ENCODE peak calls at places on chromosome 21, in nine cellular contexts. S is AG10803, D is bronchial epithelial cell, K is K562, N is transverse colon, T is AG09309, M is suprapubic skin, J is fibroblast of mammary gland, V is Peyer's patch. E is an unnamed sample.

GRCh38 chr21:29656504-29657227 is 283.1 kb downstream of the GRIK1 start:
- DNase-seq in T (peak; percentile 8), J (peak; percentile 85), N (no peak), D (peak; percentile 81), V (no peak), K (peak; percentile 95), S (peak; percentile 63), M (no peak), E (peak; percentile 67)

GRCh38 chr21:21232320-21232719 is 234.1 kb downstream of the NCAM2 start:
- DNase-seq in T (no peak), N (peak; percentile 7), M (no peak), V (no peak), K (peak; percentile 30), D (peak; percentile 9), J (peak; percentile 69), S (peak; percentile 60), E (peak; percentile 1)

GRCh38 chr21:9730866-9731265 is 790.5 kb upstream of the TPTE start:
- DNase-seq in K (no peak), V (no peak), S (no peak), N (no peak), T (no peak), M (no peak), J (no peak), D (no peak), E (no peak)

GRCh38 chr21:14620152-14620551 is 74.0 kb upstream of the SAMSN1 start:
- DNase-seq in D (no peak), N (no peak), T (no peak), S (no peak), M (no peak), K (no peak), J (no peak), V (no peak), E (no peak)

GRCh38 chr21:29301703-29302102 is 3.0 kb downstream of the BACH1 start:
- DNase-seq in S (no peak), N (no peak), V (no peak), K (no peak), M (no peak), D (no peak), T (no peak), J (peak; percentile 9), E (no peak)

GRCh38 chr21:14414932-14415508 is 32.1 kb upstream of the HSPA13 start:
- DNase-seq in K (no peak), T (no peak), M (no peak), N (no peak), S (no peak), J (no peak), V (no peak), D (no peak), E (no peak)

GRCh38 chr21:45539796-45540600 is 2.2 kb downstream of the SLC19A1 start:
- DNase-seq in N (no peak), D (no peak), J (no peak), S (no peak), T (no peak), K (no peak), M (peak; percentile 48), V (peak; percentile 43), E (no peak)

GRCh38 chr21:30634906-30635305 is at the start of gene KRTAP20-2:
- DNase-seq in J (no peak), N (no peak), T (no peak), V (no peak), M (no peak), K (no peak), S (no peak), D (no peak), E (no peak)

GRCh38 chr21:26982767-26983166 is 15.9 kb upstream of the ADAMTS5 start:
- DNase-seq in N (no peak), M (no peak), S (peak; percentile 31), J (peak; percentile 82), K (no peak), T (no peak), V (no peak), D (peak; percentile 90), E (peak; percentile 88)

GRCh38 chr21:31354604-31355443 is 10.8 kb upstream of the TIAM1 start:
- DNase-seq in D (peak; percentile 98), S (peak; percentile 49), M (no peak), K (peak; percentile 17), T (peak; percentile 41), N (peak; percentile 13), J (peak; percentile 96), V (no peak), E (peak; percentile 99)

GRCh38 chr21:45450741-45451740 is 46.1 kb downstream of the COL18A1 start:
- DNase-seq in N (no peak), V (no peak), K (no peak), M (no peak), J (peak; percentile 37), S (no peak), D (no peak), T (no peak), E (no peak)

GRCh38 chr21:38527737-38528136 is 29.5 kb upstream of the ERG start:
- DNase-seq in D (no peak), V (peak; percentile 77), M (no peak), K (no peak), S (no peak), J (no peak), T (no peak), N (peak; percentile 81), E (no peak)

GRCh38 chr21:46667191-46667734 is 31.8 kb downstream of the PRMT2 start:
- DNase-seq in J (peak; percentile 17), S (peak; percentile 9), K (no peak), N (no peak), M (no peak), D (peak; percentile 45), T (no peak), V (no peak), E (peak; percentile 65)
- H3K4me3 ChIP-seq in J (peak overlapping the region; percentile 54), S (peak overlapping the region; percentile 62), K (no peak overlapping the region), N (peak overlapping the region; percentile 19), M (peak overlapping the region; percentile 45), D (peak overlapping the region; percentile 56), T (peak overlapping the region; percentile 67), V (peak overlapping the region; percentile 51), E (peak overlapping the region; percentile 60)

DNA sequence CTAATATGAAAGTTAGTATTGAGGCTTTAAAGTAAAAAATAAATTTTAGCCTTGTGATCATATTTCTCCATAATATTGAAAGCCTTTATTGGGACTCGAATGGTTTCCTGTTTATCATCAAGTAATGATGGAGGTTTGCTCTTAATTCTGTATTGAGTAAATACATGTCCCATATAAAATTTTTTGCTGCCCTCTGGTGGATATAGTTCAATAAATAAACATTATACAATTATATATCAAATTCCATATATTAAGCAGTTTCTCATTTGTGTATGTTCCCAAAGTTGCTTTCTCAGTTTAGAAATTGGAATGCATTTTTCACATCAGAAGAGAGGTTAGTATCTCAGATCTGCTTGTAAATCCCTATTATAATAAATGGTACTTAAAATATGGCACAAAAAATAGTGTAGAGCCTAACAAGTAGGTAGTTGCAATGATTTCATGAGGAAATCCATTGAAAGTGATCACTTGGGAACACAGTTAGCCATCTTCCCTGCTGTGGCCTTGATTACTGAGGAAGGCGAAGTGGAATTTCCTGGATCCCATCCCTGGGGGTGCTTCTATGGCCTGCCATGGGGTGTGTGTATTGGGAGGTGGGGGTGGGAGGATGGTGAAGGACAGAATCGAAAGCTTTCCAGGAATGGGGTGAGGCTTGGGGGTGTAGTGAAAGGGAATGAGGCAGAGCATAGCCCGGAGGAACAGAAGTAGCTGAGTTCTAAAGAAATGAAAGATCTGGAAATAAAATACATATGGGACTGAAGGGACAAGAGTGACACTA is 84.1 kb upstream of the C21orf91 start:
- DNase-seq in J (peak; percentile 55), N (no peak), M (no peak), D (peak; percentile 61), S (peak; percentile 45), T (peak; percentile 3), K (peak; percentile 10), V (no peak), E (peak; percentile 57)
- TF ChIP-seq CTCF in J (no peak), N (no peak), M (no peak), D (no peak), S (peak; percentile 28), T (no peak), K (no peak), V (peak; percentile 20), E (peak; percentile 3)

DNA sequence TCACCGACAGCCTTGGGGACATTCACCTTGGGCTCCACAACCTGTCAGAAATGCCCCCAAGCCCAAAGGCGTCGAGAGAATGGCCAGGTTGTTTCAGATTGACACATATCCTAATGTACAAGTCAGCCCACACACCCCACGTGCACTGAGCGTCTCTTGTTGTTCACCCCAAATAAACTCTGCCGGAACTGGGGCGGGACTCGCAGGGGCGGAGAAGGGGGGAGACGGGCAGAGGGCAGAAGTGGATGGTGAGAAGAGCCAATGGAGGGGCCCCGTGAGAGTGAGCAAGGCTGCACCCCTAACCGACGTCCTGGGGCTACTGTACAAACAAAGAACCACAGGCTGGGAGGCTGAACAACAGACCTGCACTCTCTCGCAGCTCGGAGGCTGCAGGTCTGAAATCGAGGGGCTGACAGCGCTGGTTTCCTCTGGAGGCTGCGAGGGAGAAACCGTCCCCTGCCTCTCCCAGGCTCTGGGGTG is 8.5 kb upstream of the UMODL1 start:
- DNase-seq in T (no peak), N (peak; percentile 76), S (no peak), J (no peak), V (peak; percentile 68), K (no peak), M (no peak), D (no peak), E (no peak)
- H3K4me3 ChIP-seq in T (no peak overlapping the region), N (no peak overlapping the region), S (no peak overlapping the region), J (no peak overlapping the region), V (peak overlapping the region; percentile 25), K (no peak overlapping the region), M (peak overlapping the region; percentile 1), D (no peak overlapping the region), E (no peak overlapping the region)

GRCh38 chr21:15894596-15894995 is 164.8 kb downstream of the USP25 start:
- DNase-seq in V (no peak), M (no peak), N (no peak), K (no peak), S (peak; percentile 36), T (no peak), D (peak; percentile 20), J (peak; percentile 51), E (no peak)
- TF ChIP-seq CTCF in V (no peak), M (no peak), N (no peak), K (no peak), S (peak; percentile 59), T (peak; percentile 21), D (peak; percentile 4), J (peak; percentile 48), E (no peak)

GRCh38 chr21:34810786-34811185 is 142.0 kb downstream of the CLIC6 start:
- DNase-seq in D (no peak), K (no peak), T (no peak), J (no peak), M (no peak), S (no peak), N (no peak), V (no peak), E (no peak)

GRCh38 chr21:34807146-34807880 is 138.5 kb downstream of the CLIC6 start:
- DNase-seq in D (peak; percentile 99), K (no peak), S (peak; percentile 92), J (peak; percentile 99), T (peak; percentile 77), N (no peak), V (no peak), M (peak; percentile 78), E (peak; percentile 98)

GRCh38 chr21:34807881-34808568 is 139.2 kb downstream of the CLIC6 start:
- DNase-seq in M (peak; percentile 88), T (peak; percentile 89), S (peak; percentile 95), N (no peak), K (no peak), J (peak; percentile 98), V (no peak), D (peak; percentile 97), E (peak; percentile 98)

GRCh38 chr21:34809822-34810221 is 141.0 kb downstream of the CLIC6 start:
- DNase-seq in M (no peak), J (no peak), K (no peak), T (no peak), D (no peak), N (no peak), S (no peak), V (no peak), E (no peak)

GRCh38 chr21:34808569-34809204 is 139.9 kb downstream of the CLIC6 start:
- DNase-seq in J (peak; percentile 98), S (peak; percentile 82), D (peak; percentile 69), K (no peak), V (no peak), T (no peak), N (no peak), M (no peak), E (peak; percentile 60)
- H3K4me3 ChIP-seq in J (no peak overlapping the region), S (no peak overlapping the region), D (no peak overlapping the region), K (no peak overlapping the region), V (no peak overlapping the region), T (no peak overlapping the region), N (no peak overlapping the region), M (no peak overlapping the region), E (no peak overlapping the region)

E was measured in epithelial cell of esophagus.